ENCODE peak calls at places on chromosomes 16 and 17, in six cellular contexts. One of them, this sample, is unnamed.

GRCh38 chr17:82897514-82898249 is 57.9 kb upstream of the ZNF750 start:
- DNase-seq in stimulated activated naive CD8-positive, alpha-beta T cell treated with anti-CD3 and anti-CD28 coated beads, Interleukin-15, Interleukin-2, amounts not matched to agents 100 U/mL and 50 U/mL, for 24 hours: no peak
- DNase-seq in activated naive CD4-positive, alpha-beta T cell treated with anti-CD3 and anti-CD28 coated beads for 36 hours: no peak
- DNase-seq in tibial artery: no peak
- DNase-seq in amniotic epithelial cell: no peak
- DNase-seq in stimulated activated CD4-positive, alpha-beta T cell treated with anti-CD3 and anti-CD28 coated beads, Interleukin-1b, Interleukin-23, amount 100 ng/mL, for 48 hours: no peak
- DNase-seq in this sample: no peak

GRCh38 chr16:71961066-71962039 is 38.8 kb downstream of the PKD1L3 start:
- DNase-seq in stimulated activated naive CD8-positive, alpha-beta T cell treated with anti-CD3 and anti-CD28 coated beads, Interleukin-15, Interleukin-2, amounts not matched to agents 100 U/mL and 50 U/mL, for 24 hours: peak
- DNase-seq in activated naive CD4-positive, alpha-beta T cell treated with anti-CD3 and anti-CD28 coated beads for 36 hours: peak
- DNase-seq in tibial artery: peak
- DNase-seq in amniotic epithelial cell: peak
- DNase-seq in stimulated activated CD4-positive, alpha-beta T cell treated with anti-CD3 and anti-CD28 coated beads, Interleukin-1b, Interleukin-23, amount 100 ng/mL, for 48 hours: peak
- DNase-seq in this sample: peak

GRCh38 chr17:43734376-43734775 is 24.2 kb downstream of the SOST start:
- DNase-seq in stimulated activated naive CD8-positive, alpha-beta T cell treated with anti-CD3 and anti-CD28 coated beads, Interleukin-15, Interleukin-2, amounts not matched to agents 100 U/mL and 50 U/mL, for 24 hours: no peak
- DNase-seq in activated naive CD4-positive, alpha-beta T cell treated with anti-CD3 and anti-CD28 coated beads for 36 hours: no peak
- DNase-seq in tibial artery: no peak
- DNase-seq in amniotic epithelial cell: peak
- DNase-seq in stimulated activated CD4-positive, alpha-beta T cell treated with anti-CD3 and anti-CD28 coated beads, Interleukin-1b, Interleukin-23, amount 100 ng/mL, for 48 hours: no peak
- DNase-seq in this sample: no peak

GRCh38 chr16:57045694-57046381 is 46.5 kb upstream of the CPNE2 start:
- DNase-seq in stimulated activated naive CD8-positive, alpha-beta T cell treated with anti-CD3 and anti-CD28 coated beads, Interleukin-15, Interleukin-2, amounts not matched to agents 100 U/mL and 50 U/mL, for 24 hours: peak
- DNase-seq in activated naive CD4-positive, alpha-beta T cell treated with anti-CD3 and anti-CD28 coated beads for 36 hours: peak
- DNase-seq in tibial artery: peak
- DNase-seq in amniotic epithelial cell: peak
- DNase-seq in stimulated activated CD4-positive, alpha-beta T cell treated with anti-CD3 and anti-CD28 coated beads, Interleukin-1b, Interleukin-23, amount 100 ng/mL, for 48 hours: no peak
- DNase-seq in this sample: peak

GRCh38 chr17:9837551-9838471 is 12.1 kb downstream of the GLP2R start:
- DNase-seq in stimulated activated naive CD8-positive, alpha-beta T cell treated with anti-CD3 and anti-CD28 coated beads, Interleukin-15, Interleukin-2, amounts not matched to agents 100 U/mL and 50 U/mL, for 24 hours: no peak
- DNase-seq in activated naive CD4-positive, alpha-beta T cell treated with anti-CD3 and anti-CD28 coated beads for 36 hours: no peak
- DNase-seq in tibial artery: peak
- DNase-seq in amniotic epithelial cell: peak
- DNase-seq in stimulated activated CD4-positive, alpha-beta T cell treated with anti-CD3 and anti-CD28 coated beads, Interleukin-1b, Interleukin-23, amount 100 ng/mL, for 48 hours: no peak
- DNase-seq in this sample: no peak

GRCh38 chr17:74900208-74900607 is 6.8 kb upstream of the FADS6 start:
- DNase-seq in stimulated activated naive CD8-positive, alpha-beta T cell treated with anti-CD3 and anti-CD28 coated beads, Interleukin-15, Interleukin-2, amounts not matched to agents 100 U/mL and 50 U/mL, for 24 hours: no peak
- DNase-seq in activated naive CD4-positive, alpha-beta T cell treated with anti-CD3 and anti-CD28 coated beads for 36 hours: no peak
- DNase-seq in tibial artery: no peak
- DNase-seq in amniotic epithelial cell: no peak
- DNase-seq in stimulated activated CD4-positive, alpha-beta T cell treated with anti-CD3 and anti-CD28 coated beads, Interleukin-1b, Interleukin-23, amount 100 ng/mL, for 48 hours: no peak
- DNase-seq in this sample: no peak

GRCh38 chr17:76485569-76485968 is 15.7 kb downstream of the RHBDF2 start:
- DNase-seq in stimulated activated naive CD8-positive, alpha-beta T cell treated with anti-CD3 and anti-CD28 coated beads, Interleukin-15, Interleukin-2, amounts not matched to agents 100 U/mL and 50 U/mL, for 24 hours: no peak
- DNase-seq in activated naive CD4-positive, alpha-beta T cell treated with anti-CD3 and anti-CD28 coated beads for 36 hours: no peak
- DNase-seq in tibial artery: no peak
- DNase-seq in amniotic epithelial cell: no peak
- DNase-seq in stimulated activated CD4-positive, alpha-beta T cell treated with anti-CD3 and anti-CD28 coated beads, Interleukin-1b, Interleukin-23, amount 100 ng/mL, for 48 hours: no peak
- DNase-seq in this sample: no peak

GRCh38 chr16:24538756-24539294 is 541 bp upstream of the RBBP6 start:
- DNase-seq in stimulated activated naive CD8-positive, alpha-beta T cell treated with anti-CD3 and anti-CD28 coated beads, Interleukin-15, Interleukin-2, amounts not matched to agents 100 U/mL and 50 U/mL, for 24 hours: no peak
- DNase-seq in activated naive CD4-positive, alpha-beta T cell treated with anti-CD3 and anti-CD28 coated beads for 36 hours: no peak
- DNase-seq in tibial artery: no peak
- DNase-seq in amniotic epithelial cell: no peak
- DNase-seq in stimulated activated CD4-positive, alpha-beta T cell treated with anti-CD3 and anti-CD28 coated beads, Interleukin-1b, Interleukin-23, amount 100 ng/mL, for 48 hours: no peak
- DNase-seq in this sample: no peak

GRCh38 chr17:83041305-83041704 is 38.1 kb upstream of the METRNL start:
- DNase-seq in stimulated activated naive CD8-positive, alpha-beta T cell treated with anti-CD3 and anti-CD28 coated beads, Interleukin-15, Interleukin-2, amounts not matched to agents 100 U/mL and 50 U/mL, for 24 hours: no peak
- DNase-seq in activated naive CD4-positive, alpha-beta T cell treated with anti-CD3 and anti-CD28 coated beads for 36 hours: no peak
- DNase-seq in tibial artery: no peak
- DNase-seq in amniotic epithelial cell: peak
- DNase-seq in stimulated activated CD4-positive, alpha-beta T cell treated with anti-CD3 and anti-CD28 coated beads, Interleukin-1b, Interleukin-23, amount 100 ng/mL, for 48 hours: no peak
- DNase-seq in this sample: no peak

GRCh38 chr16:57899771-57900661 is 70.9 kb downstream of the CNGB1 start:
- DNase-seq in stimulated activated naive CD8-positive, alpha-beta T cell treated with anti-CD3 and anti-CD28 coated beads, Interleukin-15, Interleukin-2, amounts not matched to agents 100 U/mL and 50 U/mL, for 24 hours: peak
- DNase-seq in activated naive CD4-positive, alpha-beta T cell treated with anti-CD3 and anti-CD28 coated beads for 36 hours: peak
- DNase-seq in tibial artery: peak
- DNase-seq in amniotic epithelial cell: peak
- DNase-seq in stimulated activated CD4-positive, alpha-beta T cell treated with anti-CD3 and anti-CD28 coated beads, Interleukin-1b, Interleukin-23, amount 100 ng/mL, for 48 hours: peak
- DNase-seq in this sample: peak